ENCODE peak calls at places on chromosomes 7 and 10, in four cellular contexts. One of them, this sample, is unnamed. For H3K4me1, the result is how much of the 10 kb centered on the place peaks cover.

GRCh38 chr7:133688483-133689239 is 435.8 kb downstream of the EXOC4 start:
- DNase-seq in A549: no peak
- DNase-seq in suprapubic skin: no peak
- DNase-seq in H1: no peak
- DNase-seq in this sample: no peak

GRCh38 chr7:135274495-135275268 is 41.0 kb downstream of the STRA8 start:
- DNase-seq in A549: peak
- DNase-seq in suprapubic skin: peak
- DNase-seq in H1: peak
- DNase-seq in this sample: peak

GRCh38 chr10:28686835-28687682 is 9.7 kb downstream of the BAMBI start:
- DNase-seq in A549: no peak
- DNase-seq in suprapubic skin: no peak
- DNase-seq in H1: no peak
- DNase-seq in this sample: no peak

GRCh38 chr7:131723926-131724325 is 167.5 kb upstream of the PODXL start:
- DNase-seq in A549: peak
- DNase-seq in suprapubic skin: no peak
- DNase-seq in H1: peak
- DNase-seq in this sample: no peak

GRCh38 chr10:70887804-70888800 is at the start of gene PCBD1:
- DNase-seq in A549: peak
- DNase-seq in suprapubic skin: no peak
- DNase-seq in H1: peak
- DNase-seq in this sample: peak

GRCh38 chr10:124672181-124672638 is 72.0 kb downstream of the FAM53B start:
- DNase-seq in A549: no peak
- DNase-seq in suprapubic skin: no peak
- DNase-seq in H1: no peak
- DNase-seq in this sample: no peak

GRCh38 chr10:80461208-80462183 is 7.4 kb downstream of the TSPAN14 start:
- DNase-seq in A549: no peak
- DNase-seq in suprapubic skin: peak
- DNase-seq in H1: no peak
- DNase-seq in this sample: no peak

GRCh38 chr7:100155553-100156317 is 2.8 kb downstream of the TRAPPC14 start:
- DNase-seq in A549: no peak
- DNase-seq in suprapubic skin: no peak
- DNase-seq in H1: no peak
- DNase-seq in this sample: no peak

GRCh38 chr10:50351483-50352146 is 100.3 kb upstream of the ASAH2 start:
- DNase-seq in A549: no peak
- DNase-seq in suprapubic skin: no peak
- DNase-seq in H1: no peak
- DNase-seq in this sample: no peak

GRCh38 chr10:120456626-120457430 is at the start of gene PLPP4:
- DNase-seq in A549: no peak
- DNase-seq in suprapubic skin: no peak
- DNase-seq in H1: peak
- DNase-seq in this sample: peak

GRCh38 chr10:32139223-32140073 is 83.2 kb upstream of the KIF5B start:
- DNase-seq in A549: peak
- DNase-seq in suprapubic skin: peak
- DNase-seq in H1: peak
- DNase-seq in this sample: peak

GRCh38 chr7:114375914-114376313 is 38.7 kb upstream of the FOXP2 start:
- DNase-seq in A549: no peak
- DNase-seq in suprapubic skin: no peak
- DNase-seq in H1: no peak
- DNase-seq in this sample: no peak

GRCh38 chr7:29146082-29146706 is at the start of gene CPVL:
- DNase-seq in A549: no peak
- DNase-seq in suprapubic skin: no peak
- DNase-seq in H1: peak
- DNase-seq in this sample: peak

GRCh38 chr10:124091646-124092269 is 1.6 kb downstream of the CHST15 start:
- DNase-seq in A549: no peak
- DNase-seq in suprapubic skin: no peak
- DNase-seq in H1: peak
- DNase-seq in this sample: peak

GRCh38 chr10:7111574-7111973 is 299.3 kb downstream of the SFMBT2 start:
- DNase-seq in A549: no peak
- DNase-seq in suprapubic skin: no peak
- DNase-seq in H1: no peak
- DNase-seq in this sample: no peak

GRCh38 chr10:130453036-130453720 is 317.0 kb downstream of the GLRX3 start:
- DNase-seq in A549: no peak
- DNase-seq in suprapubic skin: no peak
- DNase-seq in H1: no peak
- DNase-seq in this sample: no peak

GRCh38 chr10:29370092-29370611 is 81.3 kb downstream of the LYZL1 start:
- DNase-seq in A549: no peak
- DNase-seq in suprapubic skin: no peak
- DNase-seq in H1: no peak
- DNase-seq in this sample: no peak

GRCh38 chr7:120160166-120160565 is 112.8 kb upstream of the KCND2 start:
- DNase-seq in A549: no peak
- DNase-seq in suprapubic skin: no peak
- DNase-seq in H1: no peak
- DNase-seq in this sample: no peak

GRCh38 chr10:73306171-73306708 is 52.4 kb downstream of the CFAP70 start:
- DNase-seq in A549: no peak
- DNase-seq in suprapubic skin: no peak
- DNase-seq in H1: no peak
- DNase-seq in this sample: no peak

GRCh38 chr10:34235164-34235832 is 579.8 kb downstream of the PARD3 start:
- DNase-seq in A549: no peak
- DNase-seq in suprapubic skin: no peak
- DNase-seq in H1: no peak
- DNase-seq in this sample: no peak

GRCh38 chr7:50837965-50838364 is 55.3 kb upstream of the GRB10 start:
- DNase-seq in A549: peak
- DNase-seq in suprapubic skin: no peak
- DNase-seq in H1: no peak
- DNase-seq in this sample: no peak

GRCh38 chr7:70812511-70812910 is 319.4 kb upstream of the GALNT17 start:
- DNase-seq in A549: no peak
- DNase-seq in suprapubic skin: no peak
- DNase-seq in H1: no peak
- DNase-seq in this sample: no peak

GRCh38 chr10:92886334-92886961 is 38.1 kb downstream of the EXOC6 start:
- DNase-seq in A549: peak
- DNase-seq in suprapubic skin: no peak
- DNase-seq in H1: no peak
- DNase-seq in this sample: no peak

GRCh38 chr10:104077282-104078151 is 8.2 kb downstream of the COL17A1 start:
- DNase-seq in A549: no peak
- DNase-seq in suprapubic skin: no peak
- DNase-seq in H1: peak
- DNase-seq in this sample: no peak

GRCh38 chr10:109343293-109343692 is 580.0 kb downstream of the XPNPEP1 start:
- DNase-seq in A549: no peak
- DNase-seq in suprapubic skin: no peak
- DNase-seq in H1: no peak
- DNase-seq in this sample: no peak

GRCh38 chr10:23432639-23433038 is 6.2 kb upstream of the OTUD1 start:
- DNase-seq in A549: no peak
- DNase-seq in suprapubic skin: no peak
- DNase-seq in H1: no peak
- DNase-seq in this sample: no peak

GRCh38 chr7:37738338-37738737 is 54.8 kb downstream of the GPR141 start:
- DNase-seq in A549: no peak
- DNase-seq in suprapubic skin: no peak
- DNase-seq in H1: no peak
- DNase-seq in this sample: no peak

GRCh38 chr10:132058111-132058745 is 7.5 kb upstream of the JAKMIP3 start:
- DNase-seq in A549: no peak
- DNase-seq in suprapubic skin: no peak
- DNase-seq in H1: no peak
- DNase-seq in this sample: no peak

GRCh38 chr7:24313777-24314176 is 29.8 kb downstream of the NPY start:
- DNase-seq in A549: no peak
- DNase-seq in suprapubic skin: no peak
- DNase-seq in H1: no peak
- DNase-seq in this sample: no peak

GRCh38 chr10:47290338-47290737 is 9.7 kb upstream of the GDF10 start:
- DNase-seq in A549: no peak
- DNase-seq in suprapubic skin: peak
- DNase-seq in H1: no peak
- DNase-seq in this sample: no peak

GRCh38 chr10:86262671-86263165 is 103.9 kb downstream of the GRID1 start:
- DNase-seq in A549: no peak
- DNase-seq in suprapubic skin: no peak
- DNase-seq in H1: peak
- DNase-seq in this sample: no peak

GRCh38 chr7:151390594-151391357 is 19.1 kb downstream of the WDR86 start:
- DNase-seq in A549: no peak
- DNase-seq in suprapubic skin: no peak
- DNase-seq in H1: no peak
- DNase-seq in this sample: no peak

GRCh38 chr7:142876991-142877910 is 8.3 kb downstream of the TRPV6 start:
- DNase-seq in A549: no peak
- DNase-seq in suprapubic skin: peak
- DNase-seq in H1: no peak
- DNase-seq in this sample: no peak

GRCh38 chr7:44348300-44348699 is 22.9 kb upstream of the CAMK2B start:
- DNase-seq in A549: peak
- DNase-seq in suprapubic skin: no peak
- DNase-seq in H1: peak
- DNase-seq in this sample: no peak

GRCh38 chr10:100793055-100793454 is 47.7 kb downstream of the PAX2 start:
- DNase-seq in A549: no peak
- DNase-seq in suprapubic skin: no peak
- DNase-seq in H1: peak
- DNase-seq in this sample: no peak
- H3K27ac ChIP-seq in A549: no peak
- H3K27ac ChIP-seq in suprapubic skin: no peak
- H3K27ac ChIP-seq in H1: no peak
- H3K27ac ChIP-seq in this sample: no peak

DNA sequence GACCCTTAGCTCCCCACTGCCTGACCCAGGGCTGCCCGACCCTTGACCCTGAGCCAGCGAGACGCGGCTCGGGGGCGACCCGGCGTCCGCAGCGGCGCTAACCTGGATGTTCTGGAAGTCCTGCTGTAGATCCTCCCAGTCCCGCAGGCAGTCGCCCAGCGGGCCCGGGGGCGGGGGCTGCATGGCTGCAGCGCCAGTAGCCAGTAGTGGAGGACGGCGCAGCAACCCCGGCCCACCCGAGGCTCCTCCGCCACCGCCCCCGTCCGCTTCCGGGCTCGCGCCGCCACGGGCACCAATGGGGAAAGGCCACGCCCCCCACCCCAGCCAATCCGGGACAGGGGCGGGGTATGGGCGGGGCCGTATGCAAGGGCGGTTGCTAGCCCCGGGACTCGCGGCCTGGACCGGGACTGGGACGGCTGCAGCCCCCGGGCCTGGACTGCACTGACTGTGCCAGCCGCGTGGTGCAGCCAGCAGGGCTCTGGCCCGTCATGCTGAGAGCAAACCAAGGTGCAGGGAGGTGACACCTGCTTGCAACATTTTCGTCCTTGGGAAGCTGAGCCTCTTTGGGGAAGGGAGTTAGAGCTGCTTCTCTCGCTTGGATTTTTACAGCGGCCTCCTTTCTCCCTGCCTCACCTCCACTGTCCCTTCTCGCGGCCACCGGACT is at the start of gene TMEM120A:
- DNase-seq in A549: peak
- DNase-seq in suprapubic skin: peak
- DNase-seq in H1: peak
- DNase-seq in this sample: peak
- H3K4me1 ChIP-seq in A549: under half
- H3K4me1 ChIP-seq in suprapubic skin: under half
- H3K4me1 ChIP-seq in H1: under half
- H3K4me1 ChIP-seq in this sample: under half

GRCh38 chr7:873367-874002 is 2.9 kb upstream of the GET4 start:
- DNase-seq in A549: peak
- DNase-seq in suprapubic skin: no peak
- DNase-seq in H1: peak
- DNase-seq in this sample: peak

GRCh38 chr7:875476-876076 is 778 bp upstream of the GET4 start:
- DNase-seq in A549: no peak
- DNase-seq in suprapubic skin: no peak
- DNase-seq in H1: no peak
- DNase-seq in this sample: peak

GRCh38 chr7:875051-875450 is 1.3 kb upstream of the GET4 start:
- DNase-seq in A549: no peak
- DNase-seq in suprapubic skin: no peak
- DNase-seq in H1: no peak
- DNase-seq in this sample: no peak

GRCh38 chr7:876077-876971 is at the start of gene GET4:
- DNase-seq in A549: peak
- DNase-seq in suprapubic skin: peak
- DNase-seq in H1: peak
- DNase-seq in this sample: peak

GRCh38 chr7:874036-874749 is 2.2 kb upstream of the GET4 start:
- DNase-seq in A549: no peak
- DNase-seq in suprapubic skin: no peak
- DNase-seq in H1: no peak
- DNase-seq in this sample: peak
- TF ChIP-seq EP300 in A549: no peak
- TF ChIP-seq EP300 in suprapubic skin: no peak
- TF ChIP-seq EP300 in H1: no peak
- TF ChIP-seq EP300 in this sample: no peak

GRCh38 chr7:121211253-121211652 is 117.5 kb upstream of the WNT16 start:
- DNase-seq in A549: no peak
- DNase-seq in suprapubic skin: no peak
- DNase-seq in H1: no peak
- DNase-seq in this sample: no peak

GRCh38 chr7:121214652-121215051 is 114.1 kb upstream of the WNT16 start:
- DNase-seq in A549: no peak
- DNase-seq in suprapubic skin: no peak
- DNase-seq in H1: no peak
- DNase-seq in this sample: no peak

DNA sequence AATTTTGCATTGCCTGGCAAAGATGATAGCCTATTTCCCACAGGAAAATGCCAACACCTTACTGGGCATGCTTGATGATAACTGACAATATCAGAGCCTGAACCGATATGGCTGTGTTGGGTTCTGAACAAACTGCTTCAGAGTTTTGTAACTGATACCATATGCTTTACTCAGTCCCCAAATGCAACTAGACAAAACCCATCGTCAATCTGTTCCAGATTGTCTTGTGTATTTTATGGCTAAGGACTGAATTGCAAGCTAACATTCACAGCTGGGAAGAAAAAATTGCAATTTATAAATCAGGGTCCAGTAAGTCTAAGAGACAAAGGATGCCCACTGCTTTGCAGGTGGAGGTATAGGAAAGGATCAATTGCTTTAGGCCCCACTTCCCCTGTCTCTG is 116.8 kb upstream of the WNT16 start:
- DNase-seq in A549: no peak
- DNase-seq in suprapubic skin: no peak
- DNase-seq in H1: no peak
- DNase-seq in this sample: no peak
- H3K27ac ChIP-seq in A549: no peak
- H3K27ac ChIP-seq in suprapubic skin: no peak
- H3K27ac ChIP-seq in H1: no peak
- H3K27ac ChIP-seq in this sample: no peak

This sample was measured in ovary.